ENCODE peak calls at places on chromosomes 16 and 17, in five cellular contexts. One of them, this sample, is unnamed. For H3K4me1, the result is how much of the 10 kb centered on the place peaks cover.

GRCh38 chr16:31877876-31878642 is 4.5 kb downstream of the ZNF267 start:
- DNase-seq in CD4-positive, CD25-positive, alpha-beta regulatory T cell: no peak
- DNase-seq in small intestine: no peak
- DNase-seq in transverse colon: no peak
- DNase-seq in body of pancreas: no peak
- DNase-seq in this sample: no peak

GRCh38 chr17:82902972-82903874 is 63.4 kb upstream of the ZNF750 start:
- DNase-seq in transverse colon: no peak
- DNase-seq in body of pancreas: no peak
- DNase-seq in CD4-positive, CD25-positive, alpha-beta regulatory T cell: no peak
- DNase-seq in small intestine: no peak
- DNase-seq in this sample: no peak

GRCh38 chr16:54098247-54098646 is 188.3 kb downstream of the IRX3 start:
- DNase-seq in small intestine: no peak
- DNase-seq in CD4-positive, CD25-positive, alpha-beta regulatory T cell: no peak
- DNase-seq in transverse colon: no peak
- DNase-seq in body of pancreas: no peak
- DNase-seq in this sample: peak

GRCh38 chr17:69643686-69644085 is 229.2 kb downstream of the MAP2K6 start:
- DNase-seq in body of pancreas: no peak
- DNase-seq in small intestine: no peak
- DNase-seq in transverse colon: no peak
- DNase-seq in CD4-positive, CD25-positive, alpha-beta regulatory T cell: no peak
- DNase-seq in this sample: no peak

GRCh38 chr16:3188925-3189825 is 1.2 kb downstream of the OR1F1 start:
- DNase-seq in small intestine: no peak
- DNase-seq in transverse colon: no peak
- DNase-seq in body of pancreas: no peak
- DNase-seq in CD4-positive, CD25-positive, alpha-beta regulatory T cell: no peak
- DNase-seq in this sample: peak

GRCh38 chr17:55224746-55225145 is 40.0 kb upstream of the HLF start:
- DNase-seq in CD4-positive, CD25-positive, alpha-beta regulatory T cell: no peak
- DNase-seq in small intestine: no peak
- DNase-seq in body of pancreas: no peak
- DNase-seq in transverse colon: no peak
- DNase-seq in this sample: no peak

GRCh38 chr17:81991684-81992513 is 14.5 kb downstream of the ASPSCR1 start:
- DNase-seq in small intestine: peak
- DNase-seq in body of pancreas: peak
- DNase-seq in transverse colon: peak
- DNase-seq in CD4-positive, CD25-positive, alpha-beta regulatory T cell: no peak
- DNase-seq in this sample: peak

GRCh38 chr16:29107299-29107698 is 122.4 kb downstream of the LAT start:
- DNase-seq in CD4-positive, CD25-positive, alpha-beta regulatory T cell: no peak
- DNase-seq in body of pancreas: no peak
- DNase-seq in small intestine: peak
- DNase-seq in transverse colon: peak
- DNase-seq in this sample: no peak

GRCh38 chr16:11797957-11798299 is 870 bp upstream of the ZC3H7A start:
- DNase-seq in small intestine: peak
- DNase-seq in body of pancreas: peak
- DNase-seq in CD4-positive, CD25-positive, alpha-beta regulatory T cell: no peak
- DNase-seq in transverse colon: no peak
- DNase-seq in this sample: no peak

GRCh38 chr17:70437656-70438055 is 268.3 kb downstream of the KCNJ2 start:
- DNase-seq in transverse colon: no peak
- DNase-seq in small intestine: no peak
- DNase-seq in CD4-positive, CD25-positive, alpha-beta regulatory T cell: no peak
- DNase-seq in body of pancreas: no peak
- DNase-seq in this sample: no peak

GRCh38 chr16:4679854-4680636 is 13.3 kb upstream of the NUDT16L1 start:
- DNase-seq in transverse colon: peak
- DNase-seq in body of pancreas: peak
- DNase-seq in CD4-positive, CD25-positive, alpha-beta regulatory T cell: no peak
- DNase-seq in small intestine: peak
- DNase-seq in this sample: no peak

GRCh38 chr17:74190154-74190553 is 13.3 kb upstream of the RPL38 start:
- DNase-seq in body of pancreas: no peak
- DNase-seq in transverse colon: no peak
- DNase-seq in CD4-positive, CD25-positive, alpha-beta regulatory T cell: no peak
- DNase-seq in small intestine: peak
- DNase-seq in this sample: no peak

GRCh38 chr17:44466339-44466738 is 36.9 kb downstream of the GPATCH8 start:
- DNase-seq in small intestine: no peak
- DNase-seq in transverse colon: no peak
- DNase-seq in CD4-positive, CD25-positive, alpha-beta regulatory T cell: no peak
- DNase-seq in body of pancreas: no peak
- DNase-seq in this sample: no peak

GRCh38 chr16:1184156-1184868 is 31.4 kb downstream of the CACNA1H start:
- DNase-seq in body of pancreas: no peak
- DNase-seq in small intestine: peak
- DNase-seq in CD4-positive, CD25-positive, alpha-beta regulatory T cell: no peak
- DNase-seq in transverse colon: peak
- DNase-seq in this sample: no peak

GRCh38 chr16:77938913-77939312 is 83.4 kb upstream of the CLEC3A start:
- DNase-seq in CD4-positive, CD25-positive, alpha-beta regulatory T cell: no peak
- DNase-seq in transverse colon: no peak
- DNase-seq in small intestine: no peak
- DNase-seq in body of pancreas: no peak
- DNase-seq in this sample: no peak

DNA sequence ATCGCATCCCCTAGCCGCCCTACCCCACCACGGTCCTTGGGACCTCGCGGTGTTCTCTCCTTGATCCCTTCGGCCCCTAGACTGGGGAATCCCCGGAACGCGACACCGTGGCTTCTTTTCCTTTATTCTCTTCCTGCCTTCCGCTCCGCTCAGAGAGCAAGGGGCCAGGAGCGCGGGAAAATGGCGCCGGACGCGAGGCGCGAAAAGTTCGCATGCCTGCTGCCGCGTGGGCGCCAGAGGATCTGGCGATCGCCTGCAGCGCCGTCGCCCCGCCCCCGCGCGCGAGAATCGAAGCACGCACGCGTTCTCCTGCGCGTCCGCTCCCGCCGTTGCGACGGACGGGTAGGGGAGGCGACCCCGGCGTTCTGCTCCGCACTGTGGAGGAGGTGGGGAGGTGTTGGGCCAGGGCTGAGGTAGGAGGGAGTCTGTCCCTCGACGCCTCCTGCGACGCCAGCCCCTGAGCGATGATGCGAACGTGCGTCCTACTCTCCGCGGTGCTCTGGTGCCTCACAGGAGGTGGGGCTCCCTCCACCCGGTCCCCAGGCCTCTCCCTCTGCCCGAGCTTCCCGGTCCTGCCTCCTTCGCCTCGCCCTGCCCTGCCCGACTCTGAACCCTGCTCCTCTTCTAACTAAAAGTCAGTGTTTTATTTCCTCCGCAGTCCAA is at the start of gene ZPBP2:
- DNase-seq in body of pancreas: no peak
- DNase-seq in transverse colon: peak
- DNase-seq in CD4-positive, CD25-positive, alpha-beta regulatory T cell: no peak
- DNase-seq in small intestine: peak
- DNase-seq in this sample: no peak
- H3K4me1 ChIP-seq in body of pancreas: under half
- H3K4me1 ChIP-seq in transverse colon: under half
- H3K4me1 ChIP-seq in CD4-positive, CD25-positive, alpha-beta regulatory T cell: under half
- H3K4me1 ChIP-seq in small intestine: under half
- H3K4me1 ChIP-seq in this sample: under half

GRCh38 chr17:77327181-77327565 is 186.4 kb downstream of the SEC14L1 start:
- DNase-seq in CD4-positive, CD25-positive, alpha-beta regulatory T cell: no peak
- DNase-seq in small intestine: no peak
- DNase-seq in transverse colon: peak
- DNase-seq in body of pancreas: no peak
- DNase-seq in this sample: peak
- H3K4me1 ChIP-seq in CD4-positive, CD25-positive, alpha-beta regulatory T cell: under half
- H3K4me1 ChIP-seq in small intestine: under half
- H3K4me1 ChIP-seq in transverse colon: half or more
- H3K4me1 ChIP-seq in body of pancreas: under half
- H3K4me1 ChIP-seq in this sample: under half

DNA sequence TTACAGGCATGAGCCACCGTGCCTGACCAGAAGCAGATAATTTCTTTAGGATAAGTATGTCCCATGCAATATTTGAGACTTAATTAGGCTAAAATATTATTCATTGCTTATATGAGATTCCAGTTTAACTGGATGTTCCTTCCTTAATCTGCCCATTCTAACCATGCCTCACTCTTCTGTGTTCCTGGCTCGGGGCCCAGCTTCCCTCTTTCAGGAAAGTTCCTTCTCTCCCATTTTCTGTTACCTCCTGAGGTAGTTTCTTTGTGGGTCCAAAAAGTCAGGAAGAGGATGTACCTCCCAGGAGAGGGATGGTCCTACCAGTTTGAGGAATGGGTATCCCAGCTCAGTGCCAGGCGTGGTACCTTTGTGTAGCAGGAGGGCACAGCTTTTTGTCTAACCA is 23.3 kb downstream of the UNK start:
- DNase-seq in small intestine: no peak
- DNase-seq in CD4-positive, CD25-positive, alpha-beta regulatory T cell: no peak
- DNase-seq in body of pancreas: no peak
- DNase-seq in transverse colon: no peak
- DNase-seq in this sample: no peak
- H3K4me1 ChIP-seq in small intestine: under half
- H3K4me1 ChIP-seq in CD4-positive, CD25-positive, alpha-beta regulatory T cell: under half
- H3K4me1 ChIP-seq in body of pancreas: under half
- H3K4me1 ChIP-seq in transverse colon: under half
- H3K4me1 ChIP-seq in this sample: under half

GRCh38 chr17:79666111-79666510 is 55.3 kb upstream of the RBFOX3 start:
- DNase-seq in CD4-positive, CD25-positive, alpha-beta regulatory T cell: no peak
- DNase-seq in body of pancreas: no peak
- DNase-seq in transverse colon: no peak
- DNase-seq in small intestine: no peak
- DNase-seq in this sample: no peak

GRCh38 chr17:79668344-79669250 is 57.7 kb upstream of the RBFOX3 start:
- DNase-seq in CD4-positive, CD25-positive, alpha-beta regulatory T cell: no peak
- DNase-seq in small intestine: no peak
- DNase-seq in transverse colon: no peak
- DNase-seq in body of pancreas: no peak
- DNase-seq in this sample: no peak

GRCh38 chr17:79664925-79665738 is 54.3 kb upstream of the RBFOX3 start:
- DNase-seq in transverse colon: peak
- DNase-seq in small intestine: peak
- DNase-seq in CD4-positive, CD25-positive, alpha-beta regulatory T cell: no peak
- DNase-seq in body of pancreas: peak
- DNase-seq in this sample: no peak

GRCh38 chr17:79667746-79668145 is 56.9 kb upstream of the RBFOX3 start:
- DNase-seq in transverse colon: no peak
- DNase-seq in CD4-positive, CD25-positive, alpha-beta regulatory T cell: no peak
- DNase-seq in body of pancreas: no peak
- DNase-seq in small intestine: no peak
- DNase-seq in this sample: no peak

DNA sequence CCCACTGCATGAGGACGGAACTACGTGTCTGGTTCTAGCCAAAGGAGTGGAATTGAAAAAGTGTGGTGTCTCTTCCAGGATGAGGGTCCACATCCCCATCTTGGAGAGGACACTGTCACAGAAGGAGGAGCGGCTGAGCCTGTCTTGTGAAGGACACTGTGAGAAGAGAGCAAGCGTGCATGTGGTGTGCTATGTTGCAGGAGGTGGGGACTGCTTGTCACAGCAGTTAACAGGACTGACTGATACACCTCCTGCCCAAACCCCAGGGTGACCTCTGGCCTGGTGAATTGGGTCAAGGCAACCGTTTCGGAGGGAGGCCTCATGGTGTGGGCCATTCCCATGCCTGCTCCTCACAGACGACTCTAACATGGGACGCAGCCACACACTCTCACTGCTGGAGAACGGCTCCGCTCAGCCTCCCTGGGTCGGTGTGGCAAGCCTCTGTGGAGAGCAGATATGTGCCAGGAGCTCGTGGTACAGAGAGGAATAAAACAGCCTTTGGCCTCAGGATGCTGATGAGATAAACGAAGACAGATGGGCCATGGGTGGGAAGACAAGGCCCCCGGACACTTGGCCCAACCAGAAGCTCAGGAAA is 56.4 kb upstream of the RBFOX3 start:
- DNase-seq in CD4-positive, CD25-positive, alpha-beta regulatory T cell: no peak
- DNase-seq in body of pancreas: no peak
- DNase-seq in transverse colon: no peak
- DNase-seq in small intestine: no peak
- DNase-seq in this sample: no peak
- H3K4me1 ChIP-seq in CD4-positive, CD25-positive, alpha-beta regulatory T cell: under half
- H3K4me1 ChIP-seq in body of pancreas: under half
- H3K4me1 ChIP-seq in transverse colon: under half
- H3K4me1 ChIP-seq in small intestine: under half
- H3K4me1 ChIP-seq in this sample: under half

GRCh38 chr17:43359469-43360105 is 39.2 kb upstream of the ARL4D start:
- DNase-seq in small intestine: no peak
- DNase-seq in CD4-positive, CD25-positive, alpha-beta regulatory T cell: no peak
- DNase-seq in body of pancreas: no peak
- DNase-seq in transverse colon: peak
- DNase-seq in this sample: no peak

GRCh38 chr17:43363926-43364285 is 34.9 kb upstream of the ARL4D start:
- DNase-seq in body of pancreas: no peak
- DNase-seq in transverse colon: no peak
- DNase-seq in CD4-positive, CD25-positive, alpha-beta regulatory T cell: no peak
- DNase-seq in small intestine: no peak
- DNase-seq in this sample: no peak

GRCh38 chr17:43360376-43360738 is 38.4 kb upstream of the ARL4D start:
- DNase-seq in body of pancreas: peak
- DNase-seq in small intestine: peak
- DNase-seq in transverse colon: peak
- DNase-seq in CD4-positive, CD25-positive, alpha-beta regulatory T cell: peak
- DNase-seq in this sample: no peak

GRCh38 chr17:43363181-43363925 is 35.4 kb upstream of the ARL4D start:
- DNase-seq in small intestine: no peak
- DNase-seq in transverse colon: no peak
- DNase-seq in body of pancreas: no peak
- DNase-seq in CD4-positive, CD25-positive, alpha-beta regulatory T cell: no peak
- DNase-seq in this sample: no peak

GRCh38 chr17:43360739-43361498 is 37.9 kb upstream of the ARL4D start:
- DNase-seq in CD4-positive, CD25-positive, alpha-beta regulatory T cell: peak
- DNase-seq in body of pancreas: peak
- DNase-seq in transverse colon: peak
- DNase-seq in small intestine: peak
- DNase-seq in this sample: peak
- H3K4me1 ChIP-seq in CD4-positive, CD25-positive, alpha-beta regulatory T cell: under half
- H3K4me1 ChIP-seq in body of pancreas: under half
- H3K4me1 ChIP-seq in transverse colon: under half
- H3K4me1 ChIP-seq in small intestine: under half
- H3K4me1 ChIP-seq in this sample: under half

GRCh38 chr17:17111401-17112393 is 69.4 kb downstream of the MPRIP start:
- DNase-seq in body of pancreas: peak
- DNase-seq in small intestine: no peak
- DNase-seq in transverse colon: no peak
- DNase-seq in CD4-positive, CD25-positive, alpha-beta regulatory T cell: no peak
- DNase-seq in this sample: no peak
- H3K4me1 ChIP-seq in body of pancreas: half or more
- H3K4me1 ChIP-seq in small intestine: under half
- H3K4me1 ChIP-seq in transverse colon: under half
- H3K4me1 ChIP-seq in CD4-positive, CD25-positive, alpha-beta regulatory T cell: under half
- H3K4me1 ChIP-seq in this sample: under half

GRCh38 chr16:17362946-17363345 is 107.8 kb downstream of the XYLT1 start:
- DNase-seq in small intestine: no peak
- DNase-seq in transverse colon: no peak
- DNase-seq in body of pancreas: no peak
- DNase-seq in CD4-positive, CD25-positive, alpha-beta regulatory T cell: no peak
- DNase-seq in this sample: no peak
- H3K4me1 ChIP-seq in small intestine: under half
- H3K4me1 ChIP-seq in transverse colon: under half
- H3K4me1 ChIP-seq in body of pancreas: under half
- H3K4me1 ChIP-seq in CD4-positive, CD25-positive, alpha-beta regulatory T cell: half or more
- H3K4me1 ChIP-seq in this sample: under half

This sample was measured in HAP-1.